ENCODE peak calls at places on chromosomes 6 and 20, in ten cellular contexts. C, W, Q, D, T, O, P, R, A and M are unnamed samples.

GRCh38 chr20:584375-585301 is 25.5 kb downstream of the TCF15 start:
- DNase-seq in C (no peak), W (no peak), Q (no peak), D (no peak), T (no peak), O (no peak), P (no peak), R (no peak), A (no peak), M (no peak)

GRCh38 chr6:11810039-11810541 is 31.5 kb upstream of the ADTRP start:
- DNase-seq in C (no peak), W (no peak), Q (no peak), D (peak), T (peak), O (no peak), P (peak), R (no peak), A (no peak), M (peak)

GRCh38 chr6:71015392-71015791 is 58.5 kb upstream of the B3GAT2 start:
- DNase-seq in C (no peak), W (no peak), Q (no peak), D (no peak), T (no peak), O (no peak), P (no peak), R (no peak), A (no peak), M (no peak)

GRCh38 chr20:56504373-56505005 is 20.1 kb upstream of the FAM209A start:
- DNase-seq in C (peak), W (no peak), Q (no peak), D (no peak), T (no peak), O (no peak), P (no peak), R (no peak), A (no peak), M (no peak)

GRCh38 chr20:4190792-4191519 is 175.6 kb upstream of the RNF24 start:
- DNase-seq in C (no peak), W (no peak), Q (no peak), D (no peak), T (no peak), O (no peak), P (no peak), R (no peak), A (no peak), M (no peak)

GRCh38 chr6:90351696-90352095 is 55.1 kb upstream of the BACH2 start:
- DNase-seq in C (peak), W (no peak), Q (no peak), D (peak), T (no peak), O (no peak), P (no peak), R (no peak), A (no peak), M (no peak)

GRCh38 chr20:41616228-41616627 is 1.9 kb downstream of the CHD6 start:
- DNase-seq in C (no peak), W (no peak), Q (no peak), D (no peak), T (no peak), O (no peak), P (no peak), R (no peak), A (no peak), M (no peak)

GRCh38 chr6:13729891-13730290 is 18.3 kb upstream of the RANBP9 start:
- DNase-seq in C (no peak), W (no peak), Q (no peak), D (no peak), T (no peak), O (no peak), P (no peak), R (no peak), A (no peak), M (peak)

GRCh38 chr6:82735790-82736189 is 329.9 kb downstream of the UBE3D start:
- DNase-seq in C (no peak), W (no peak), Q (no peak), D (no peak), T (no peak), O (no peak), P (no peak), R (no peak), A (no peak), M (no peak)

GRCh38 chr6:33875696-33876095 is 71.9 kb upstream of the MLN start:
- DNase-seq in C (no peak), W (no peak), Q (no peak), D (no peak), T (no peak), O (no peak), P (no peak), R (no peak), A (no peak), M (no peak)

GRCh38 chr6:166683477-166683876 is 56.4 kb upstream of the RPS6KA2 start:
- DNase-seq in C (no peak), W (no peak), Q (no peak), D (no peak), T (no peak), O (no peak), P (no peak), R (no peak), A (no peak), M (no peak)

GRCh38 chr6:4474810-4475209 is 301.4 kb upstream of the CDYL start:
- DNase-seq in C (no peak), W (no peak), Q (no peak), D (no peak), T (no peak), O (no peak), P (no peak), R (no peak), A (no peak), M (no peak)

GRCh38 chr6:156269751-156270369 is 507.3 kb upstream of the ARID1B start:
- DNase-seq in C (peak), W (peak), Q (no peak), D (no peak), T (no peak), O (no peak), P (no peak), R (no peak), A (no peak), M (no peak)

GRCh38 chr6:31978831-31979230 is 3.0 kb upstream of the C4A start:
- DNase-seq in C (no peak), W (no peak), Q (no peak), D (no peak), T (peak), O (no peak), P (no peak), R (no peak), A (no peak), M (no peak)

GRCh38 chr6:143556529-143556928 is 45.0 kb upstream of the FUCA2 start:
- DNase-seq in C (no peak), W (no peak), Q (no peak), D (peak), T (no peak), O (no peak), P (no peak), R (no peak), A (no peak), M (peak)

GRCh38 chr20:62203378-62204030 is 16.6 kb downstream of the HRH3 start:
- DNase-seq in C (no peak), W (no peak), Q (no peak), D (no peak), T (peak), O (no peak), P (no peak), R (no peak), A (no peak), M (peak)

GRCh38 chr20:40638414-40638813 is 50.6 kb downstream of the MAFB start:
- DNase-seq in C (no peak), W (no peak), Q (no peak), D (no peak), T (no peak), O (no peak), P (no peak), R (no peak), A (no peak), M (no peak)

GRCh38 chr6:111642463-111643158 is 36.9 kb upstream of the TRAF3IP2 start:
- DNase-seq in C (no peak), W (no peak), Q (peak), D (peak), T (no peak), O (no peak), P (peak), R (no peak), A (no peak), M (peak)

GRCh38 chr20:7108929-7109328 is 341.4 kb downstream of the BMP2 start:
- DNase-seq in C (no peak), W (no peak), Q (no peak), D (no peak), T (no peak), O (no peak), P (no peak), R (no peak), A (no peak), M (no peak)

GRCh38 chr6:158232445-158233213 is 64.5 kb downstream of the GTF2H5 start:
- DNase-seq in C (peak), W (peak), Q (peak), D (peak), T (peak), O (peak), P (peak), R (no peak), A (peak), M (peak)

GRCh38 chr6:33886673-33887144 is 82.9 kb upstream of the MLN start:
- DNase-seq in C (no peak), W (no peak), Q (no peak), D (peak), T (no peak), O (no peak), P (peak), R (no peak), A (no peak), M (peak)

GRCh38 chr6:129124334-129124733 is 241.4 kb downstream of the LAMA2 start:
- DNase-seq in C (no peak), W (no peak), Q (no peak), D (no peak), T (no peak), O (no peak), P (no peak), R (no peak), A (no peak), M (no peak)

GRCh38 chr6:100173211-100173610 is 179.2 kb upstream of the MCHR2 start:
- DNase-seq in C (no peak), W (no peak), Q (no peak), D (peak), T (no peak), O (no peak), P (no peak), R (no peak), A (no peak), M (no peak)

GRCh38 chr6:106475280-106475679 is 114.8 kb downstream of the CRYBG1 start:
- DNase-seq in C (no peak), W (no peak), Q (no peak), D (no peak), T (no peak), O (no peak), P (no peak), R (no peak), A (no peak), M (no peak)

GRCh38 chr6:63839485-63839884 is 203.9 kb downstream of the PHF3 start:
- DNase-seq in C (no peak), W (no peak), Q (no peak), D (no peak), T (no peak), O (no peak), P (no peak), R (no peak), A (no peak), M (no peak)

GRCh38 chr6:154852700-154853099 is 119.5 kb downstream of the SCAF8 start:
- DNase-seq in C (no peak), W (no peak), Q (no peak), D (no peak), T (no peak), O (no peak), P (no peak), R (no peak), A (no peak), M (peak)

GRCh38 chr20:3093861-3094361 is 9.4 kb upstream of the AVP start:
- DNase-seq in C (no peak), W (no peak), Q (no peak), D (no peak), T (no peak), O (no peak), P (no peak), R (no peak), A (no peak), M (no peak)

GRCh38 chr20:63533388-63533787 is 3.8 kb downstream of the PTK6 start:
- DNase-seq in C (no peak), W (no peak), Q (no peak), D (no peak), T (no peak), O (no peak), P (no peak), R (no peak), A (no peak), M (no peak)

GRCh38 chr20:24872291-24873014 is 76.6 kb upstream of the CST7 start:
- DNase-seq in C (no peak), W (no peak), Q (peak), D (no peak), T (no peak), O (no peak), P (no peak), R (no peak), A (no peak), M (no peak)

GRCh38 chr20:64065973-64066341 is 3.0 kb downstream of the TCEA2 start:
- DNase-seq in C (no peak), W (no peak), Q (no peak), D (peak), T (no peak), O (peak), P (no peak), R (no peak), A (no peak), M (peak)

GRCh38 chr6:155829646-155830045 is 374.0 kb upstream of the NOX3 start:
- DNase-seq in C (no peak), W (no peak), Q (no peak), D (no peak), T (no peak), O (no peak), P (no peak), R (no peak), A (no peak), M (no peak)